ENCODE peak calls at places on chromosome 14, in six cellular contexts. L, B, M, Z, H and T are unnamed samples.

GRCh38 chr14:42469637-42470426 is 863.2 kb downstream of the LRFN5 start:
- DNase-seq in Z (no peak), L (peak), H (no peak), M (no peak), B (no peak), T (no peak)

GRCh38 chr14:34065222-34065621 is 114.3 kb upstream of the EGLN3 start:
- DNase-seq in Z (no peak), M (no peak), L (no peak), B (no peak), H (no peak), T (no peak)

GRCh38 chr14:85414142-85414541 is 115.8 kb upstream of the FLRT2 start:
- DNase-seq in B (no peak), Z (no peak), L (no peak), M (no peak), H (no peak), T (peak)

GRCh38 chr14:103879570-103880333 is 32.4 kb upstream of the PPP1R13B start:
- DNase-seq in M (no peak), H (peak), B (peak), Z (peak), L (no peak), T (peak)

GRCh38 chr14:69042309-69043006 is 63.4 kb upstream of the ACTN1 start:
- DNase-seq in B (no peak), M (no peak), L (no peak), H (no peak), Z (no peak), T (no peak)

GRCh38 chr14:94348836-94349235 is 25.7 kb upstream of the SERPINA6 start:
- DNase-seq in M (no peak), L (no peak), Z (no peak), H (no peak), B (no peak), T (no peak)

GRCh38 chr14:32920696-32921276 is 17.9 kb upstream of the NPAS3 start:
- DNase-seq in Z (no peak), B (no peak), L (no peak), M (no peak), H (no peak), T (no peak)

GRCh38 chr14:29926701-29927595 is 699 bp downstream of the PRKD1 start:
- DNase-seq in B (peak), L (peak), Z (peak), H (peak), M (no peak), T (peak)

GRCh38 chr14:68956728-68957127 is 22.4 kb downstream of the ACTN1 start:
- DNase-seq in B (no peak), H (no peak), L (peak), M (no peak), Z (no peak), T (no peak)

GRCh38 chr14:90341784-90342183 is 10.0 kb upstream of the NRDE2 start:
- DNase-seq in B (no peak), Z (no peak), H (no peak), M (no peak), L (no peak), T (no peak)

GRCh38 chr14:68526420-68527105 is 266.3 kb downstream of the ZFP36L1 start:
- DNase-seq in Z (no peak), L (no peak), B (no peak), M (peak), H (no peak), T (no peak)

GRCh38 chr14:106562451-106562850 is 1036.1 kb downstream of the TMEM121 start:
- DNase-seq in B (no peak), H (no peak), L (no peak), M (no peak), Z (no peak), T (no peak)

GRCh38 chr14:106551265-106551664 is 1024.9 kb downstream of the TMEM121 start:
- DNase-seq in Z (no peak), M (no peak), B (no peak), L (no peak), H (no peak), T (no peak)

DNA sequence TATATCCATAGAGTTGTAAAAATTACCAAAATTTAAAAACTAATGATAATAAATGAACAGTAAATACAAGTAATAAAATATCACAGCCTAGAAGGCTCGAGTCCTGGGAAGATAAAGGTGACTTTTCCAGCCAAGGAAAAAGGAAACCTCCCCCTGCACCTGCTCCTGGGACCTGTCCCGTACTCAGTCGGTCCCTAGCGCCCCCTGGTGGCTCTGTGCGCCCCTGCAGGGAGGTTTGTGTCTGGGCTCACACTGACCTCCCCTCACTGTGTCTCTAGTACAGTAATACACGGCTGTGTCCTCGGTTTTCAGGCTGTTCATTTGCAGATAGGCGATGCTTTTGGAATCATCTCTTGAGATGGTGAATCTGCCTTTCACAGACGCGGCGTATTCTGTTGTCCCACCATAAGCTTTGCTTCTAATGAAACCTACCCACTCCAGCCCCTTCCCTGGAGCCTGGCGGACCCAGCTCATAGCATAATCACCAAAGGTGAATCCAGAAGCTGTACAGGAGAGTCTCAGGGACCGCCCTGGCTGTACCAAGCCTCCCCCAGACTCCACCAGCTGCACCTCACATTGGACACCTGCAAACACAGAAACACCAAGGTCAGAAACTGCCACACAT is 1030.4 kb downstream of the TMEM121 start:
- DNase-seq in Z (peak), H (no peak), B (peak), L (no peak), M (no peak), T (no peak)
- TF ChIP-seq CTCF in Z (peak), H (peak), B (peak), L (peak), M (peak), T (peak)

GRCh38 chr14:56358265-56358664 is 221.3 kb upstream of the TMEM260 start:
- DNase-seq in B (no peak), H (no peak), Z (no peak), M (no peak), L (peak), T (no peak)

GRCh38 chr14:56357478-56357877 is 222.1 kb upstream of the TMEM260 start:
- DNase-seq in B (no peak), H (no peak), L (no peak), Z (no peak), M (no peak), T (no peak)

GRCh38 chr14:56359245-56359644 is 220.4 kb upstream of the TMEM260 start:
- DNase-seq in B (no peak), H (no peak), Z (no peak), M (no peak), L (no peak), T (peak)
- H3K4me3 ChIP-seq in B (no peak), H (no peak), Z (no peak), M (no peak), L (no peak), T (no peak)

GRCh38 chr14:96497586-96497985 is 4.6 kb upstream of the PAPOLA start:
- DNase-seq in Z (no peak), M (no peak), H (no peak), L (no peak), B (no peak), T (no peak)

GRCh38 chr14:96501383-96501745 is 818 bp upstream of the PAPOLA start:
- DNase-seq in L (no peak), Z (no peak), B (no peak), M (no peak), H (no peak), T (no peak)

GRCh38 chr14:96502621-96503251 is 554 bp downstream of the PAPOLA start:
- DNase-seq in M (no peak), L (peak), H (peak), B (peak), Z (peak), T (peak)

GRCh38 chr14:96497087-96497486 is 5.1 kb upstream of the PAPOLA start:
- DNase-seq in Z (no peak), M (no peak), L (no peak), B (no peak), H (no peak), T (no peak)

DNA sequence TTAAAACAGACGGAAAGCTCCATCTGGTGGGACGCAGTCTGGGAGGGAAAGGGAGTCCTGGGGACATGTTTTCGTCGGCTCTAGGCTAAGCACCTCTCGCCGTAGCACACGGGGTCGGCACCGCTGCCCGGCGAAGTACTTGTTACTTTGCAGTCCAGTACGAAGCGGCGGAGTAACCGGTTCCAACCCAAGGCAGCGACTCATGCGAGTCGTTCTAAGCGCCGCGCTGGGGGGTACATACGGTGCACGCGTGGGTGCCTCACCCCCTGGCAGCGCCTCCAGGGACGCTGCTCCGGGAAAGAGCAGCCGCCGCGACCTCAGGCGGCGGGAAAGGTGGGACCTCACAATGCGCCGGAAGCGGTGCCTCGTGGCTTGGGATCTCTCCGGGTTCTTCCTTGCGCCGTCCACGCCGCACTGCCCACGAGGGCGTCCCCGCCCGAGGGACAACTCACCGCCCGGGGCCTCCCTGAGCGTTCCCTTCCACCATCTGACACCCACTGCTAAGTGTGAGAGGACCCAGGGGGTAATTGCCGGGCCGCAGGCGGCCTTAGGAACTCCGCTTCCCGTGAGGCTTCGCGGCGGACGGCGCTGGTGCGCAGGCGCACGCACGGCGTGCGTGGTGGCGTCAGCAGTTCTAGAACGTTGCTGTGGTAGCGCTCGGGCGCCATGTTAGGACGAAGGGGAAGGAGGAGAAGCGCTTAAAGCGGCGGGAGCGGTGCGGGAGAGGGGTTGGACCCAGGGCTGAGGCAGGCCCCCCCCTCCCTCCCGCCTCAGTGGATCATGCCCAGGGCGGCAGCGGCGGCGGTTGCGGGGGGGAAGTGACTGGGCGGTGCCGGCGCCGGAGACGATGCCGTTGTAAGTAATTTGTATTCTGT is at the start of gene PAPOLA:
- DNase-seq in B (peak), L (peak), H (peak), M (peak), Z (peak), T (peak)
- TF ChIP-seq CTCF in B (peak), L (no peak), H (no peak), M (peak), Z (peak), T (peak)

DNA sequence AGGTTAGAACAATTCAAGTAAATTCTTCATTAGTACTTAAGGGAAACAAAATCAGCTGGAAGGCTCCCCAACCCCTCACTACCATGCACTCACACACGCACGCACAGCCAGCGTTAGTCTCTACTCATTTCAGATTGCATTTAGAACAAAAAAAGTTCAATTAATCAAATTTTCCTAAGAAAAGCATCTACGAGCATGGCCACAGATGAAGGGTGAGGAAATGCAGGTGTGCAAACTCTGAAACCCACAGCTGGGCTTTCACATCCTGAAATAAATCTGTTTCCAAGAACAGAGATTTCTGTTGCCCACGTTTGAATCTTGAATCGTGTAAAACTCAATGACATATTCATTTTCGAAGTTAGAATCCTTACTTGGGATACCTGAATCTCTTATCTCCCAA is 62.6 kb downstream of the SEL1L start:
- DNase-seq in Z (no peak), H (no peak), L (no peak), M (no peak), B (no peak), T (no peak)
- H3K4me3 ChIP-seq in Z (no peak), H (no peak), L (no peak), M (no peak), B (no peak), T (no peak)